ENCODE peak calls at places on chromosomes 2 and 18, in four cellular contexts. C is brain microvascular endothelial cell, N is ovary, R is HCT116. D is an unnamed sample.

GRCh38 chr2:150681120-150681796 is 193.8 kb upstream of the RND3 start:
- DNase-seq in C (peak), N (no peak), R (no peak), D (no peak)

GRCh38 chr18:24446953-24447537 is 13.4 kb upstream of the HRH4 start:
- DNase-seq in C (no peak), N (no peak), R (no peak), D (peak)

GRCh38 chr2:43778233-43778632 is 4.4 kb downstream of the DYNC2LI1 start:
- DNase-seq in C (no peak), N (no peak), R (no peak), D (no peak)

GRCh38 chr2:18077724-18078123 is 199.3 kb downstream of the KCNS3 start:
- DNase-seq in C (peak), N (no peak), R (no peak), D (no peak)

GRCh38 chr2:191622374-191623320 is 55.3 kb upstream of the NABP1 start:
- DNase-seq in C (no peak), N (no peak), R (no peak), D (peak)

GRCh38 chr2:237538901-237539300 is 27.5 kb upstream of the PRLH start:
- DNase-seq in C (no peak), N (peak), R (no peak), D (no peak)

GRCh38 chr2:136386046-136386445 is 268.1 kb upstream of the CXCR4 start:
- DNase-seq in C (no peak), N (no peak), R (no peak), D (no peak)

GRCh38 chr2:144508162-144508765 is 11.7 kb downstream of the ZEB2 start:
- DNase-seq in C (no peak), N (no peak), R (no peak), D (no peak)

GRCh38 chr2:127606594-127607398 is 39.2 kb upstream of the GPR17 start:
- DNase-seq in C (no peak), N (peak), R (no peak), D (no peak)

GRCh38 chr2:144320491-144320890 is 199.4 kb downstream of the ZEB2 start:
- DNase-seq in C (peak), N (no peak), R (no peak), D (no peak)

GRCh38 chr2:136284226-136285119 is 166.5 kb upstream of the CXCR4 start:
- DNase-seq in C (no peak), N (no peak), R (no peak), D (no peak)

GRCh38 chr2:44286119-44286883 is 11.0 kb downstream of the SLC3A1 start:
- DNase-seq in C (no peak), N (no peak), R (no peak), D (no peak)

GRCh38 chr18:74375999-74376398 is 60.4 kb downstream of the C18orf63 start:
- DNase-seq in C (no peak), N (no peak), R (no peak), D (no peak)

GRCh38 chr2:152483276-152483996 is 148.5 kb downstream of the FMNL2 start:
- DNase-seq in C (no peak), N (no peak), R (no peak), D (no peak)

GRCh38 chr2:51888120-51888519 is 856.2 kb upstream of the NRXN1 start:
- DNase-seq in C (no peak), N (no peak), R (no peak), D (no peak)

GRCh38 chr2:145617906-145618305 is 1098.0 kb upstream of the ZEB2 start:
- DNase-seq in C (no peak), N (no peak), R (no peak), D (no peak)

GRCh38 chr2:223052710-223053261 is 796 bp downstream of the KCNE4 start:
- DNase-seq in C (no peak), N (peak), R (no peak), D (no peak)

GRCh38 chr2:148201075-148202004 is 180.4 kb downstream of the MBD5 start:
- DNase-seq in C (peak), N (no peak), R (peak), D (no peak)
- TF ChIP-seq CTCF in C (peak), N (no peak), R (peak), D (peak)

DNA sequence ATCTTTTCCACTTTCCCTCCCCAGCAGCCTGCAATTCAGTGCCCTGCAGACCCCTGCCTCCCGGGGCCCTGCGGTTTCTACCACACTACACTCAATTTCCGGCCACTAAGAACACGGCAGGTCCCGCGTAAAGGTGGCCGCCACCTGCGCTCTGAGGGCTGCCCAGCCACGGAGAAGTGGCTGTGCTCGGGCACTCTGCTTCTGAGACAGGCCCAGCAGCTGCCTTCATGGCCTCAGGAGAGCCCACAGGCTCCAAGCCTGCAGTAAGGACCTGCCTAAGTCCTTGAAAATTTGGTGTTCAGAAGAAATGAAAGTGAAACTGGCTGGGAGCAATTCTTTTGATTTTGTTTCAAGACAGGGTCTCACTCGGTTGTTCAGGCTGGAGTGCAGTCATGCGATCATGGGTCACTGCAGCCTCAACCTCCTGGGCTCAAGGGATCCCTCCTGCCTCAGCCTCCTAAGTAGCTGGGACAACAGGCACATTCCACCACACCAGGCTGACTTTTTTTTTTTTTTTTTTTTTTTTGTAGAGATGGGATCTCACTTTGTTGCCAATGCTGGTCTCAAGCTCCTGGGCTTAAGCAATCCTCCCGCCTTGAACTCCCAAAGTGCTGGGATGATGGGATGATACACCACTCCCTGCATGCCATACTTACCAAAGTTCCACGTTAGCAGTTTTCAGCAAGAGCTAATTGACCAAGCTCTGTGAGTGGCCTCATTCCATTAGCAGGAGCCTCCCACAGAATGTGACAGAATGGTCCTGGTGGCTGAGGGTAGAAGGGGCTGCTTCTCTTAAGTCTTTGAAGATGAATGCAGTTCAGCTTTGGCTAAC is 14.6 kb upstream of the ALPP start:
- DNase-seq in C (no peak), N (peak), R (no peak), D (no peak)
- TF ChIP-seq CTCF in C (no peak), N (no peak), R (no peak), D (no peak)

GRCh38 chr2:15808221-15808574 is 132.2 kb upstream of the MYCN start:
- DNase-seq in C (peak), N (no peak), R (no peak), D (no peak)
- TF ChIP-seq CTCF in C (no peak), N (no peak), R (no peak), D (no peak)

DNA sequence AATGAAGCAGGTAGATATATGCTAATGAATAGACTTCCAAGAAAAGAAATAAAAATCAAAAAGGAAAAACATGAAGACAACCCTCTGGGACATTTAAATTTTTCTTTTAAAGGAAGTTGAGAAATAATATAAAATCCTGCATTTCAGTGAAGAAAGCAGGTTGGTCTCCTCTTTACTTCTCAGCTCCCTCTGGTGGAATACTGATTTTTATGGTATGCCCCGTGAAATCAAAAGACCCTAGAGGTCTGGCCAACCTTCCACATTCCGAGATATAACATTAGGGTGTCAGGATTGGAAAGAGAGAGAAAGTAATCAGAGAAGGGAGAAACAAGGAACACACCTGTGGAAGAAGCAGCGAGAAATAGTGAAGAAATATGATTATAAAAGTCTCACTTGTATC is 72.7 kb downstream of the DNER start:
- DNase-seq in C (no peak), N (no peak), R (no peak), D (no peak)
- TF ChIP-seq CTCF in C (no peak), N (no peak), R (peak), D (no peak)

DNA sequence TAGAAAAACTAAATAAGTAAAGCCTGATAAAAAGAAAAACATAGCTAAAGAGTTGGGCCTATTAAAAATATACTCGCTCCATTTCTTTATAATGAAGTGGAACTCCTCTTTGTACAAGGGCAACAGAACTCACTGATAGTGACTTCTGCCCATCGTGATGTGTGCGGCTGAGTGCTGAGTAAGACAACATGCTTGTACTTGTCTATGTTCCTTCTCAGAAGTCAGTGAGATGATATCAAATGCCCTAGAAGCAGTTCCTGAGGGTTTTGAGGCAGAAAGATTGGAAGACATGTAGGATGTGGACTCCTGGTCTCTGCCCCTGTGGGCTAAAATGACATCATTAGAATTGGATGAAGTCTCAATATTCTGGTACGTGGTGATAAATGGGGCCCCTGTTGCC is 73.8 kb downstream of the USP40 start:
- DNase-seq in C (no peak), N (no peak), R (no peak), D (no peak)
- TF ChIP-seq CTCF in C (no peak), N (no peak), R (no peak), D (no peak)

GRCh38 chr18:21805771-21806366 is 65.3 kb downstream of the MIB1 start:
- DNase-seq in C (no peak), N (no peak), R (no peak), D (no peak)
- TF ChIP-seq CTCF in C (no peak), N (no peak), R (no peak), D (no peak)

DNA sequence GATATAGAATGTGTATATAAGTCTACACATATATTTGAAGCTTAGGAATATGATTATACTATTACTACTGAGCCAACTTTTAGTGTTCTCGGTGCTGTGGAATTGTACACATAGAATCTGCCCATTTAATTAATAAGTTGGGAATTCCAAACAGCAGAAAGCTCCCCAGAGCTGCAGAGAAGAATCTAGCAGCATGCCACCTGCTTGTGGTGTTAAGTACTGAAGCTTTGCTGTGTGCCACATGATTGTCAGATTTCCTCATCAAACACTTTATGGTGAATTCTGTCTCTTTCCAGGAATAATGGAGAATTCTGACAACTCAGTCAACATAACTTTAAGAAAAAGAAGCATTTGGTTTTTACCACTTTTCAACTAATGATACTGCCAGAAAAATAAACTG is 117.8 kb downstream of the WDSUB1 start:
- DNase-seq in C (peak), N (no peak), R (no peak), D (no peak)
- TF ChIP-seq CTCF in C (peak), N (no peak), R (no peak), D (peak)

GRCh38 chr2:97749611-97750010 is 36.2 kb downstream of the ZAP70 start:
- DNase-seq in C (no peak), N (no peak), R (no peak), D (no peak)

GRCh38 chr2:97747716-97748115 is 34.3 kb downstream of the ZAP70 start:
- DNase-seq in C (no peak), N (no peak), R (no peak), D (no peak)

GRCh38 chr2:97747285-97747684 is 33.9 kb downstream of the ZAP70 start:
- DNase-seq in C (no peak), N (no peak), R (no peak), D (no peak)

GRCh38 chr2:97750017-97750416 is 36.6 kb downstream of the ZAP70 start:
- DNase-seq in C (no peak), N (no peak), R (no peak), D (no peak)

DNA sequence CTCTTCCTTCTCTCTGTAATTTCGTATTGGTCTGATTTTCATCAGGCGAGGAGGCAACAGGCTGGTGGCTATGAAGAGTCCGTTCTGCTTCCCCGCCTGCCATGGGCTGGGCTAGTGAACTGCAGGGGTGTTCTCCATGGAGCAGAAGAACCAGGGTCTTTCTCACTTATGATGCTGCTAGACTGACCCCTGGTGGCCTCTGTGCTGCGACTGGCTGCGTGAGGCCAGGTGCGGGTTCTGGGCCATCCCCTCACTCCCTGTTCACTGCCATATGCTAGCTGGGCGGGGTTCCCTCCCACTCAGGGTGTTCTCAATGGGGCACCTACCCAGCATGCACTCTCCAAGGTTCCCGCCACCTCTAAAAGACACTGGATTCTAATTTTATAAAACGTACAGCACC is 35.0 kb downstream of the ZAP70 start:
- DNase-seq in C (no peak), N (no peak), R (no peak), D (no peak)
- TF ChIP-seq CTCF in C (peak), N (no peak), R (peak), D (peak)